ENCODE peak calls at places on chromosomes 3 and 15, in eight cellular contexts. M, G, V, T, F, E, Q and Z are unnamed samples.

GRCh38 chr3:76700323-76700722 is 339.6 kb upstream of the ROBO2 start:
- DNase-seq in M (no peak), F (no peak), E (no peak), V (no peak), T (no peak), Q (no peak), G (no peak), Z (no peak)

GRCh38 chr3:188595890-188596376 is 442.0 kb downstream of the LPP start:
- DNase-seq in M (no peak), G (peak; percentile 57), E (peak; percentile 77), Q (no peak), T (no peak), F (no peak), V (peak; percentile 79), Z (no peak)

GRCh38 chr3:66693461-66693912 is 192.7 kb upstream of the LRIG1 start:
- DNase-seq in V (peak; percentile 42), G (no peak), T (no peak), Q (no peak), F (no peak), M (no peak), E (no peak), Z (no peak)

GRCh38 chr3:17580901-17581300 is 161.5 kb downstream of the TBC1D5 start:
- DNase-seq in Q (peak; percentile 43), V (no peak), T (no peak), F (no peak), M (no peak), G (no peak), E (no peak), Z (no peak)

GRCh38 chr3:78035020-78035660 is 995.2 kb downstream of the ROBO2 start:
- DNase-seq in Q (no peak), T (no peak), V (peak; percentile 27), M (peak; percentile 12), G (no peak), F (no peak), E (no peak), Z (no peak)

GRCh38 chr3:36911990-36912804 is 32.7 kb downstream of the TRANK1 start:
- DNase-seq in V (peak; percentile 90), E (peak; percentile 31), Q (peak; percentile 86), G (peak; percentile 52), M (no peak), T (peak; percentile 33), F (no peak), Z (no peak)

GRCh38 chr3:55006277-55006676 is 78.4 kb upstream of the LRTM1 start:
- DNase-seq in E (no peak), M (no peak), T (no peak), G (no peak), F (no peak), Q (no peak), V (no peak), Z (no peak)

GRCh38 chr3:127827808-127828207 is 5.5 kb upstream of the MGLL start:
- DNase-seq in Q (no peak), T (no peak), V (no peak), M (no peak), F (no peak), G (no peak), E (no peak), Z (no peak)

GRCh38 chr15:31871159-31871886 is 159.0 kb upstream of the CHRNA7 start:
- DNase-seq in Q (peak; percentile 21), M (peak; percentile 17), G (no peak), E (no peak), F (no peak), V (no peak), T (no peak), Z (no peak)

GRCh38 chr3:35936571-35936970 is 297.2 kb downstream of the ARPP21 start:
- DNase-seq in V (peak; percentile 39), F (no peak), M (no peak), G (no peak), E (peak; percentile 28), T (no peak), Q (no peak), Z (no peak)

GRCh38 chr3:128322030-128323022 is 144.4 kb downstream of the DNAJB8 start:
- DNase-seq in G (no peak), Q (peak; percentile 57), M (peak; percentile 79), E (peak; percentile 42), V (peak; percentile 52), T (peak; percentile 35), F (peak; percentile 72), Z (no peak)

GRCh38 chr15:56866798-56867197 is 51.6 kb upstream of the TCF12 start:
- DNase-seq in F (no peak), G (no peak), V (no peak), E (no peak), M (no peak), T (no peak), Q (no peak), Z (no peak)

GRCh38 chr15:69590932-69591524 is 138.4 kb downstream of the RPLP1 start:
- DNase-seq in G (no peak), Q (no peak), E (no peak), V (no peak), T (no peak), M (no peak), F (no peak), Z (no peak)

GRCh38 chr3:160796813-160797164 is 40.8 kb downstream of the PPM1L start:
- DNase-seq in Q (no peak), M (no peak), E (no peak), F (no peak), V (no peak), T (no peak), G (no peak), Z (no peak)

GRCh38 chr3:13480340-13481318 is 523 bp downstream of the HDAC11 start:
- DNase-seq in E (no peak), Q (no peak), M (peak; percentile 66), T (no peak), V (no peak), G (no peak), F (no peak), Z (no peak)

GRCh38 chr3:113535898-113536297 is 3.5 kb downstream of the SIDT1 start:
- DNase-seq in Q (no peak), M (peak; percentile 76), E (no peak), G (no peak), F (no peak), V (no peak), T (peak; percentile 41), Z (no peak)

GRCh38 chr3:12231481-12231880 is 57.4 kb upstream of the PPARG start:
- DNase-seq in M (no peak), G (no peak), V (peak; percentile 43), Q (no peak), T (no peak), F (no peak), E (no peak), Z (no peak)

GRCh38 chr15:74482661-74483060 is 21.7 kb upstream of the UBL7 start:
- DNase-seq in E (no peak), G (no peak), F (no peak), V (no peak), T (no peak), M (peak; percentile 81), Q (peak; percentile 15), Z (no peak)

GRCh38 chr3:175898194-175898593 is 1039.1 kb downstream of the NAALADL2 start:
- DNase-seq in E (no peak), V (no peak), Q (no peak), F (no peak), G (no peak), M (no peak), T (no peak), Z (no peak)

GRCh38 chr3:117885046-117885445 is 1149.6 kb downstream of the IGSF11 start:
- DNase-seq in G (no peak), M (no peak), E (no peak), Q (no peak), T (no peak), V (peak; percentile 6), F (no peak), Z (peak; percentile 86)

GRCh38 chr15:61050844-61051569 is 178.1 kb downstream of the RORA start:
- DNase-seq in V (no peak), Q (no peak), G (no peak), F (no peak), M (no peak), T (no peak), E (peak; percentile 13), Z (no peak)

GRCh38 chr3:5149306-5149880 is 27.3 kb downstream of the ARL8B start:
- DNase-seq in E (no peak), Q (no peak), G (no peak), V (no peak), F (no peak), M (no peak), T (no peak), Z (no peak)

GRCh38 chr3:115630850-115631249 is 7.5 kb downstream of the GAP43 start:
- DNase-seq in G (no peak), F (no peak), E (no peak), Q (no peak), T (no peak), M (no peak), V (no peak), Z (no peak)